ENCODE peak calls at places on chromosomes 12 and 14, in nine cellular contexts. A is effector CD4-positive, alpha-beta T cell; O is NCI-H1092 treated with DMSO at 0.1 percent for 48 hours; G is gastrocnemius medialis; Y is H54; J is left cardiac atrium; W is mammary epithelial cell; P is nephron progenitor cell; V is T-helper 2 cell. C is an unnamed sample.

GRCh38 chr12:42960087-42960527 is 370.6 kb upstream of the PRICKLE1 start:
- DNase-seq in G (no peak), P (no peak), J (no peak), W (peak), O (no peak), V (no peak), Y (no peak), A (no peak), C (no peak)

GRCh38 chr12:127389923-127390322 is 877.0 kb upstream of the TMEM132C start:
- DNase-seq in P (peak), G (no peak), J (no peak), O (no peak), W (peak), V (no peak), Y (peak), A (no peak), C (no peak)

GRCh38 chr12:62977419-62977818 is 42.5 kb upstream of the PPM1H start:
- DNase-seq in W (peak), Y (no peak), G (no peak), P (no peak), A (no peak), V (no peak), O (peak), J (no peak), C (no peak)

GRCh38 chr12:55862286-55862685 is 19.6 kb upstream of the MMP19 start:
- DNase-seq in J (no peak), Y (no peak), P (no peak), V (no peak), A (no peak), G (no peak), O (no peak), W (no peak), C (no peak)

GRCh38 chr12:31118347-31118830 is 44.7 kb downstream of the DDX11 start:
- DNase-seq in O (peak), A (no peak), Y (peak), P (peak), W (no peak), G (no peak), V (peak), J (peak), C (no peak)

GRCh38 chr14:39339003-39339402 is 93.2 kb downstream of the FBXO33 start:
- DNase-seq in J (no peak), V (no peak), Y (peak), A (no peak), O (peak), P (peak), W (no peak), G (no peak), C (no peak)

GRCh38 chr12:124392991-124393790 is 98.3 kb downstream of the RFLNA start:
- DNase-seq in P (no peak), A (no peak), G (peak), W (no peak), J (peak), V (no peak), O (peak), Y (peak), C (peak)

GRCh38 chr12:31326689-31327659 is 1.0 kb upstream of the SINHCAF start:
- DNase-seq in J (no peak), V (no peak), G (no peak), O (peak), P (no peak), A (no peak), W (no peak), Y (no peak), C (no peak)

GRCh38 chr14:88422919-88423318 is 37.5 kb downstream of the SPATA7 start:
- DNase-seq in W (peak), P (no peak), J (no peak), V (no peak), A (no peak), O (no peak), Y (peak), G (no peak), C (no peak)

GRCh38 chr12:47307680-47308399 is 228.1 kb upstream of the AMIGO2 start:
- DNase-seq in A (peak), J (no peak), O (peak), W (peak), Y (peak), P (peak), G (no peak), V (peak), C (no peak)

GRCh38 chr14:24556756-24557155 is 19.3 kb downstream of the CTSG start:
- DNase-seq in V (no peak), G (no peak), J (no peak), A (no peak), O (no peak), W (peak), P (no peak), Y (no peak), C (no peak)

GRCh38 chr12:77746108-77746507 is 84.6 kb upstream of the NAV3 start:
- DNase-seq in J (no peak), P (no peak), A (no peak), W (peak), O (peak), V (no peak), Y (no peak), G (no peak), C (no peak)

GRCh38 chr12:69880566-69880965 is 55.5 kb downstream of the MYRFL start:
- DNase-seq in V (no peak), W (peak), O (no peak), Y (no peak), J (no peak), G (no peak), P (no peak), A (no peak), C (no peak)

GRCh38 chr14:67837011-67837624 is 17.5 kb downstream of the RAD51B start:
- DNase-seq in J (peak), Y (no peak), W (peak), A (peak), G (no peak), V (peak), P (peak), O (peak), C (peak)

GRCh38 chr12:49783917-49784676 is 42.7 kb downstream of the TMBIM6 start:
- DNase-seq in V (no peak), G (no peak), A (no peak), W (no peak), Y (no peak), O (no peak), P (no peak), J (no peak), C (no peak)

GRCh38 chr14:67429651-67430205 is 17.8 kb upstream of the PLEK2 start:
- DNase-seq in J (no peak), A (no peak), V (no peak), W (no peak), G (no peak), O (no peak), Y (no peak), P (no peak), C (no peak)

GRCh38 chr12:122830517-122831214 is 4.6 kb upstream of the HIP1R start:
- DNase-seq in V (no peak), J (no peak), W (peak), A (no peak), G (no peak), Y (peak), O (no peak), P (no peak), C (no peak)

GRCh38 chr12:5456906-5457305 is 25.0 kb downstream of the NTF3 start:
- DNase-seq in Y (peak), P (no peak), G (no peak), V (no peak), A (no peak), O (no peak), J (no peak), W (no peak), C (no peak)

C was measured in left ventricle myocardium superior.